ENCODE peak calls at places on chromosomes 4 and X, in seven cellular contexts. G, I, A, D, Z, X and S are unnamed samples.

GRCh38 chrX:8738588-8739189 is 6.8 kb upstream of the ANOS1 start:
- DNase-seq in X (no peak), D (no peak), I (peak), G (peak), A (no peak), Z (no peak), S (peak)

GRCh38 chr4:175531405-175532091 is 280.5 kb downstream of the GPM6A start:
- DNase-seq in A (no peak), I (peak), G (no peak), X (no peak), Z (no peak), D (no peak), S (no peak)

GRCh38 chr4:107913283-107913899 is 18.0 kb upstream of the CYP2U1 start:
- DNase-seq in A (peak), X (no peak), Z (no peak), D (no peak), I (peak), G (peak), S (peak)

GRCh38 chr4:105894570-105895323 is 524 bp upstream of the NPNT start:
- DNase-seq in Z (no peak), X (no peak), G (no peak), D (no peak), I (peak), A (peak), S (peak)

GRCh38 chrX:46573331-46573895 is at the start of gene CHST7:
- DNase-seq in A (peak), Z (peak), X (peak), G (peak), I (peak), D (peak), S (peak)

GRCh38 chrX:39905475-39905889 is 192.3 kb downstream of the BCOR start:
- DNase-seq in A (no peak), G (no peak), I (no peak), D (no peak), X (no peak), Z (no peak), S (peak)

GRCh38 chrX:150352114-150352513 is 11.0 kb upstream of the MAMLD1 start:
- DNase-seq in G (no peak), D (no peak), I (peak), A (no peak), X (no peak), Z (no peak), S (no peak)

GRCh38 chrX:40694833-40695232 is 40.5 kb downstream of the MED14 start:
- DNase-seq in I (peak), G (no peak), D (no peak), Z (no peak), A (no peak), X (no peak), S (no peak)

GRCh38 chr4:106273831-106274230 is 42.2 kb downstream of the TBCK start:
- DNase-seq in Z (no peak), D (no peak), X (no peak), A (no peak), G (no peak), I (no peak), S (no peak)

GRCh38 chrX:17773221-17773876 is 36.1 kb downstream of the SCML1 start:
- DNase-seq in X (no peak), D (no peak), I (no peak), Z (no peak), G (no peak), A (no peak), S (no peak)

GRCh38 chrX:130726661-130727060 is 176.3 kb downstream of the ENOX2 start:
- DNase-seq in I (peak), D (no peak), G (no peak), A (no peak), Z (no peak), X (no peak), S (no peak)

GRCh38 chrX:8784162-8784561 is 17.0 kb downstream of the FAM9A start:
- DNase-seq in A (no peak), G (no peak), D (no peak), I (no peak), X (no peak), Z (no peak), S (no peak)

GRCh38 chr4:71765349-71765748 is 18.5 kb downstream of the GC start:
- DNase-seq in Z (no peak), D (no peak), G (no peak), A (no peak), I (no peak), X (no peak), S (no peak)

GRCh38 chr4:171117457-171117856 is 695.7 kb upstream of the GALNTL6 start:
- DNase-seq in G (no peak), X (no peak), I (peak), Z (no peak), A (no peak), D (no peak), S (no peak)

GRCh38 chr4:99679204-99679603 is 21.6 kb upstream of the C4orf54 start:
- DNase-seq in G (peak), X (no peak), Z (no peak), A (no peak), D (no peak), I (no peak), S (no peak)

GRCh38 chr4:176920694-176921093 is 128.0 kb upstream of the VEGFC start:
- DNase-seq in D (no peak), Z (no peak), A (no peak), X (no peak), I (peak), G (no peak), S (no peak)

GRCh38 chr4:109395694-109396093 is 37.9 kb upstream of the SEC24B start:
- DNase-seq in I (no peak), G (no peak), D (no peak), X (no peak), Z (no peak), A (no peak), S (no peak)

GRCh38 chr4:56757821-56758400 is 63.6 kb downstream of the SPINK2 start:
- DNase-seq in X (no peak), A (no peak), I (peak), G (no peak), Z (peak), D (peak), S (no peak)

GRCh38 chr4:142614621-142615323 is 231.3 kb downstream of the INPP4B start:
- DNase-seq in I (no peak), G (no peak), A (no peak), Z (no peak), D (no peak), X (no peak), S (no peak)

GRCh38 chrX:79078114-79078513 is 66.4 kb upstream of the GPR174 start:
- DNase-seq in D (no peak), X (no peak), A (no peak), I (no peak), Z (no peak), G (no peak), S (no peak)

GRCh38 chr4:171812377-171813194 is 618 bp upstream of the GALNTL6 start:
- DNase-seq in D (no peak), A (peak), X (no peak), I (no peak), Z (no peak), G (peak), S (peak)

GRCh38 chrX:10050481-10050880 is 83.3 kb downstream of the CLDN34 start:
- DNase-seq in I (peak), G (peak), X (no peak), A (no peak), D (no peak), Z (no peak), S (no peak)

GRCh38 chr4:145587088-145587487 is 32.1 kb upstream of the MMAA start:
- DNase-seq in G (no peak), Z (no peak), I (no peak), D (no peak), X (no peak), A (no peak), S (no peak)

GRCh38 chrX:10564484-10564883 is 55.9 kb downstream of the MID1 start:
- DNase-seq in A (no peak), X (no peak), I (no peak), D (no peak), Z (no peak), G (peak), S (peak)

GRCh38 chrX:49155243-49155899 is 7.2 kb upstream of the MAGIX start:
- DNase-seq in A (no peak), D (no peak), X (peak), Z (no peak), I (peak), G (peak), S (peak)

GRCh38 chr4:113436360-113436759 is 325.2 kb downstream of the CAMK2D start:
- DNase-seq in Z (no peak), D (no peak), G (peak), X (no peak), A (no peak), I (no peak), S (peak)

GRCh38 chrX:108736509-108737479 is at the start of gene IRS4:
- DNase-seq in G (peak), Z (no peak), X (no peak), I (peak), A (peak), D (no peak), S (peak)

GRCh38 chr4:14196141-14196540 is 568.6 kb upstream of the BOD1L1 start:
- DNase-seq in I (peak), Z (no peak), X (no peak), D (no peak), A (peak), G (no peak), S (no peak)

GRCh38 chrX:133697656-133698055 is 282.4 kb upstream of the GPC4 start:
- DNase-seq in A (no peak), Z (no peak), G (no peak), X (no peak), I (no peak), D (no peak), S (no peak)

GRCh38 chr4:94678896-94679295 is 78.9 kb upstream of the BMPR1B start:
- DNase-seq in A (no peak), D (no peak), G (no peak), I (peak), Z (no peak), X (no peak), S (no peak)

GRCh38 chrX:40244980-40245379 is 147.2 kb upstream of the BCOR start:
- DNase-seq in D (no peak), A (peak), X (no peak), I (no peak), G (peak), Z (no peak), S (peak)